ENCODE peak calls at places on chromosome 10, in ten cellular contexts. Z is PC-9, R is coronary artery, Q is PC-3, E is DND-41, V is colonic mucosa, J is fibroblast of pulmonary artery, X is left ventricle myocardium inferior, D is mammary epithelial cell, N is endodermal cell. W is an unnamed sample.

GRCh38 chr10:126905776-126906703 is 812 bp downstream of the DOCK1 start:
- DNase-seq in E (no peak), Z (no peak), D (no peak), X (peak), Q (no peak), N (peak), R (no peak), J (peak), V (peak), W (no peak)

GRCh38 chr10:13839430-13839986 is 252.7 kb downstream of the PRPF18 start:
- DNase-seq in Z (peak), V (no peak), D (peak), R (peak), Q (peak), X (peak), J (peak), N (peak), E (no peak), W (no peak)

GRCh38 chr10:69014171-69014570 is 25.6 kb downstream of the KIFBP start:
- DNase-seq in E (no peak), J (peak), D (peak), Q (no peak), Z (no peak), R (no peak), V (no peak), N (no peak), X (no peak), W (no peak)

GRCh38 chr10:104284783-104285182 is 15.8 kb downstream of the GSTO2 start:
- DNase-seq in Z (no peak), E (no peak), D (no peak), X (no peak), J (no peak), V (no peak), Q (no peak), N (no peak), R (no peak), W (no peak)

GRCh38 chr10:132571565-132572544 is 34.3 kb downstream of the INPP5A start:
- DNase-seq in J (peak), D (peak), R (no peak), Q (peak), Z (peak), X (no peak), V (peak), N (peak), E (peak), W (no peak)

GRCh38 chr10:23095966-23096813 is 811 bp downstream of the MSRB2 start:
- DNase-seq in N (peak), Z (peak), J (peak), D (peak), E (peak), R (peak), X (peak), Q (no peak), V (peak), W (peak)

GRCh38 chr10:108601856-108602255 is 1321.5 kb downstream of the XPNPEP1 start:
- DNase-seq in X (no peak), E (no peak), N (no peak), R (no peak), D (peak), Z (no peak), Q (peak), J (no peak), V (no peak), W (no peak)

GRCh38 chr10:48523820-48524758 is 80.8 kb downstream of the ARHGAP22 start:
- DNase-seq in Q (peak), J (peak), V (no peak), D (no peak), N (peak), R (peak), Z (peak), X (no peak), E (no peak), W (no peak)

GRCh38 chr10:824946-825345 is 106.6 kb downstream of the LARP4B start:
- DNase-seq in Q (no peak), N (no peak), D (no peak), R (no peak), J (no peak), V (no peak), E (no peak), X (no peak), Z (no peak), W (no peak)

GRCh38 chr10:1360581-1361164 is 304.5 kb downstream of the WDR37 start:
- DNase-seq in N (peak), R (no peak), X (no peak), Z (no peak), V (no peak), J (no peak), Q (no peak), E (peak), D (no peak), W (no peak)

GRCh38 chr10:102186128-102186527 is 33.9 kb downstream of the NOLC1 start:
- DNase-seq in E (no peak), X (no peak), J (peak), V (no peak), Q (no peak), R (peak), N (no peak), D (no peak), Z (no peak), W (no peak)

GRCh38 chr10:130666215-130666614 is 530.0 kb downstream of the GLRX3 start:
- DNase-seq in Q (no peak), V (no peak), J (no peak), Z (no peak), R (no peak), D (no peak), N (no peak), X (no peak), E (no peak), W (no peak)

GRCh38 chr10:112394475-112394875 is 20.6 kb downstream of the ACSL5 start:
- DNase-seq in R (peak), J (no peak), N (no peak), V (peak), Z (no peak), X (no peak), D (no peak), Q (no peak), E (no peak), W (no peak)

GRCh38 chr10:88545359-88545758 is 37.8 kb downstream of the RNLS start:
- DNase-seq in Q (no peak), R (no peak), X (no peak), V (no peak), E (no peak), N (no peak), J (no peak), Z (no peak), D (no peak), W (no peak)

GRCh38 chr10:5448333-5449048 is 36.1 kb downstream of the NET1 start:
- DNase-seq in D (no peak), Q (no peak), X (no peak), V (no peak), E (no peak), R (no peak), J (no peak), N (no peak), Z (no peak), W (no peak)
- H3K4me3 ChIP-seq in D (no peak), Q (peak), X (peak), V (peak), E (no peak), R (peak), J (peak), N (peak), Z (peak), W (no peak)

GRCh38 chr10:33327750-33328149 is 6.7 kb downstream of the NRP1 start:
- DNase-seq in E (no peak), J (no peak), V (no peak), X (no peak), D (no peak), Q (peak), Z (no peak), N (peak), R (no peak), W (no peak)

GRCh38 chr10:33331020-33331557 is 3.4 kb downstream of the NRP1 start:
- DNase-seq in E (no peak), D (no peak), Z (no peak), V (no peak), J (no peak), X (no peak), Q (peak), N (no peak), R (no peak), W (no peak)

GRCh38 chr10:33330543-33331019 is 3.9 kb downstream of the NRP1 start:
- DNase-seq in Q (peak), E (peak), V (peak), X (peak), R (peak), N (peak), J (peak), Z (peak), D (peak), W (peak)

GRCh38 chr10:33328253-33328652 is 6.2 kb downstream of the NRP1 start:
- DNase-seq in E (no peak), V (no peak), Z (no peak), Q (no peak), N (no peak), X (no peak), J (no peak), D (no peak), R (no peak), W (no peak)

DNA sequence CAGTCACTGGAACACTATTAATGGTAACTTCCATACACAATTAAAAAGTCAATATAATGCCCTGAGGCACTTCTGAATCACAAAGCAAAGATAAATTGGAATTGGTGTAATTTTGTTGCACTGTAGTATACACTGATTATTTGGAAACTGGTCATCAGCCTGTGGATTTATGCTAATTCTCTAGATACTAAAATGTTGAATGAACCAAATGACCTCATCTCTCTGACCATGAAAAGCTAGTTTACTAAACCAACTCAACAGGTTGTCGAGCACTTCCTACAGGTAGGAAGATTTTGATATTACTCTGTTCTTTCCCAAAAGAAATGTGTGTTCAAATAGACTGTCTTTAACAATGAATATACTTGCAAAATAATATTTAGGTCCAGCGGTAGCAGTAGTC is 5.3 kb downstream of the NRP1 start:
- DNase-seq in E (no peak), R (no peak), X (no peak), V (no peak), D (no peak), N (no peak), J (no peak), Z (no peak), Q (peak), W (no peak)
- H3K4me3 ChIP-seq in E (no peak), R (no peak), X (peak), V (no peak), D (no peak), N (peak), J (no peak), Z (no peak), Q (peak), W (no peak)

GRCh38 chr10:117138838-117139580 is 939 bp upstream of the VAX1 start:
- DNase-seq in R (no peak), E (no peak), X (no peak), J (no peak), V (no peak), Z (no peak), Q (peak), N (peak), D (no peak), W (no peak)
- H3K4me3 ChIP-seq in R (no peak), E (no peak), X (no peak), J (no peak), V (no peak), Z (no peak), Q (peak), N (peak), D (no peak), W (no peak)

DNA sequence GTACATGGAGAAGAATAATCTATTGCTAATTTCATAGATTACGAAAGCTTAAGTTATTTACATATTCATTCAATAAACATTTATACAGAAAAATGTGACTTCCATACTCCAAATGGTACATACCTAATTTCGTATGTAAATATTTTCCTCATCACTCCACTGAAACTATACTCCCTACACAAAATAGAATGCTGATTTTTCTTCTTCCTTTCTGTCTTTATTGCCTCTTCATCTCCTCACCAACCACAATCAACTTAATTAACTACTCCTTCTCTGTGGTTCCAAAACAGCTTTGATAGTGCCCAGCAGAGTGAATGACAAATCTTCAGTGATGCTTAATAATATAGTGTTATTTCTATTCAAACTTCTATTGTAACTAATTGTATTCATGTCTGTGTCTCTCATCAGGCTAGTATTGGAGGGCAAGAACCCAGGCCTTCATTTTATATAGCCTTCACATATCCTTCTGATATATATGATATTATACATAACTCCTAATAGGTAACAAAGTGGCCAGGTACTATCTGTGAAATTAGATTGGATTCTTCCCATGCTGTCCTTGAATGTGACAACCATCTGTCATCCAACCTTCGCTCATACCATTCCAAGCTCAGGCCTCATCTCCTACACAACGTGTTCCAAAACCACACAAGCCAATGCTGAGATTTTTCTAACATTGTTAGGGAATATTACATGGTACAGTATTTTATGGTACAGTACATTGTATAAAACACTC is 5.3 kb downstream of the ITGB1 start:
- DNase-seq in V (no peak), D (no peak), Q (no peak), Z (no peak), E (no peak), J (no peak), N (no peak), R (no peak), X (no peak), W (no peak)
- H3K4me3 ChIP-seq in V (no peak), D (peak), Q (peak), Z (no peak), E (no peak), J (no peak), N (no peak), R (peak), X (no peak), W (no peak)

GRCh38 chr10:62693306-62693705 is 111.2 kb upstream of the ADO start:
- DNase-seq in Z (no peak), N (no peak), D (no peak), E (no peak), J (no peak), Q (no peak), X (no peak), V (no peak), R (no peak), W (no peak)

GRCh38 chr10:62692085-62692484 is 112.4 kb upstream of the ADO start:
- DNase-seq in V (no peak), Z (no peak), E (no peak), D (no peak), Q (no peak), J (no peak), R (no peak), X (no peak), N (peak), W (no peak)

GRCh38 chr10:62689712-62690111 is 114.8 kb upstream of the ADO start:
- DNase-seq in N (no peak), Z (no peak), E (no peak), X (no peak), Q (no peak), D (no peak), J (no peak), V (no peak), R (no peak), W (no peak)

GRCh38 chr10:62690703-62691102 is 113.8 kb upstream of the ADO start:
- DNase-seq in V (no peak), J (no peak), D (no peak), X (no peak), E (no peak), R (no peak), Q (peak), N (peak), Z (no peak), W (no peak)

GRCh38 chr10:62691331-62691730 is 113.2 kb upstream of the ADO start:
- DNase-seq in Q (no peak), Z (no peak), X (no peak), D (no peak), E (no peak), J (no peak), N (no peak), R (no peak), V (no peak), W (no peak)
- H3K4me3 ChIP-seq in Q (no peak), Z (no peak), X (no peak), D (no peak), E (no peak), J (no peak), N (no peak), R (no peak), V (no peak), W (no peak)

GRCh38 chr10:70255329-70256299 is 22.4 kb upstream of the PPA1 start:
- DNase-seq in N (no peak), J (peak), V (peak), D (peak), X (no peak), Z (peak), E (no peak), R (peak), Q (peak), W (no peak)
- H3K4me3 ChIP-seq in N (no peak), J (no peak), V (no peak), D (no peak), X (peak), Z (no peak), E (no peak), R (peak), Q (no peak), W (no peak)

GRCh38 chr10:123889821-123890220 is 1.8 kb downstream of the CPXM2 start:
- DNase-seq in V (no peak), J (no peak), D (no peak), R (peak), X (no peak), N (no peak), Q (no peak), E (no peak), Z (no peak), W (no peak)
- H3K4me3 ChIP-seq in V (no peak), J (no peak), D (no peak), R (peak), X (no peak), N (no peak), Q (no peak), E (no peak), Z (no peak), W (no peak)

GRCh38 chr10:97685395-97685958 is 1.6 kb downstream of the AVPI1 start:
- DNase-seq in X (no peak), Q (peak), Z (peak), J (peak), E (no peak), R (no peak), D (peak), V (peak), N (peak), W (no peak)
- H3K4me3 ChIP-seq in X (peak), Q (peak), Z (peak), J (peak), E (no peak), R (peak), D (peak), V (peak), N (no peak), W (no peak)

W was measured in Jurkat, Clone E6-1.